ENCODE peak calls at places on chromosome 16, in eight cellular contexts. P, W, X, U, T, Y, S and M are unnamed samples.

GRCh38 chr16:88534731-88535141 is 35.5 kb upstream of the ZC3H18 start:
- DNase-seq in X (no peak), Y (no peak), U (peak), S (no peak), P (no peak), W (no peak), T (peak), M (peak)

GRCh38 chr16:46629331-46629843 is 8.2 kb upstream of the SHCBP1 start:
- DNase-seq in U (no peak), T (peak), P (peak), Y (peak), W (no peak), S (no peak), X (peak), M (peak)

GRCh38 chr16:2784536-2785100 is 2.7 kb downstream of the PRSS33 start:
- DNase-seq in T (no peak), U (no peak), Y (no peak), X (no peak), P (no peak), S (no peak), W (no peak), M (no peak)

GRCh38 chr16:19138601-19139000 is 24.8 kb downstream of the ITPRIPL2 start:
- DNase-seq in T (no peak), W (no peak), S (no peak), U (no peak), P (no peak), X (peak), Y (peak), M (peak)

GRCh38 chr16:22683730-22684280 is 130.2 kb upstream of the HS3ST2 start:
- DNase-seq in T (peak), U (no peak), S (no peak), Y (no peak), X (no peak), P (no peak), W (no peak), M (no peak)

GRCh38 chr16:69397821-69398521 is 12.2 kb upstream of the TERF2 start:
- DNase-seq in Y (peak), U (no peak), W (no peak), T (peak), X (peak), S (no peak), P (peak), M (peak)

GRCh38 chr16:89999831-90000574 is 19.3 kb downstream of the DBNDD1 start:
- DNase-seq in X (no peak), U (no peak), P (no peak), Y (no peak), W (no peak), S (no peak), T (no peak), M (no peak)

GRCh38 chr16:22092143-22092933 is at the start of gene VWA3A:
- DNase-seq in W (no peak), U (no peak), Y (peak), S (no peak), P (no peak), T (peak), X (no peak), M (no peak)

GRCh38 chr16:57500578-57501111 is 14.4 kb upstream of the DOK4 start:
- DNase-seq in P (no peak), Y (peak), X (no peak), W (no peak), T (no peak), S (peak), U (no peak), M (no peak)

GRCh38 chr16:57462209-57462977 is at the start of gene POLR2C:
- DNase-seq in U (peak), P (peak), S (peak), W (no peak), Y (peak), X (peak), T (peak), M (peak)

GRCh38 chr16:85759136-85759535 is 8.2 kb upstream of the C16orf74 start:
- DNase-seq in T (no peak), S (no peak), U (no peak), W (no peak), X (no peak), P (no peak), Y (no peak), M (no peak)

GRCh38 chr16:68000024-68000423 is 740 bp upstream of the DPEP2 start:
- DNase-seq in Y (no peak), T (no peak), U (no peak), X (no peak), W (no peak), P (no peak), S (no peak), M (no peak)

GRCh38 chr16:87323727-87324410 is 6.7 kb upstream of the C16orf95 start:
- DNase-seq in W (no peak), P (no peak), Y (no peak), S (no peak), U (no peak), T (no peak), X (no peak), M (no peak)

GRCh38 chr16:89607453-89607852 is 6.0 kb upstream of the DPEP1 start:
- DNase-seq in U (no peak), X (no peak), S (peak), W (no peak), P (peak), Y (no peak), T (no peak), M (no peak)

GRCh38 chr16:69820926-69821541 is 58.9 kb downstream of the WWP2 start:
- DNase-seq in Y (peak), P (no peak), W (no peak), U (no peak), X (no peak), T (no peak), S (no peak), M (no peak)

GRCh38 chr16:24652803-24653202 is 76.6 kb upstream of the TNRC6A start:
- DNase-seq in S (no peak), W (no peak), P (no peak), X (no peak), T (no peak), Y (no peak), U (no peak), M (no peak)

GRCh38 chr16:82094942-82095540 is 60.0 kb downstream of the HSD17B2 start:
- DNase-seq in S (no peak), T (no peak), X (no peak), P (no peak), W (no peak), Y (no peak), U (no peak), M (no peak)
- H3K27ac ChIP-seq in S (no peak), T (no peak), X (no peak), P (no peak), W (no peak), Y (no peak), U (no peak), M (no peak)

GRCh38 chr16:55508941-55509920 is at the start of gene LPCAT2:
- DNase-seq in P (peak), Y (peak), W (no peak), U (no peak), T (peak), S (no peak), X (peak), M (peak)

GRCh38 chr16:55512941-55513340 is 4.1 kb downstream of the LPCAT2 start:
- DNase-seq in P (no peak), S (no peak), U (no peak), Y (no peak), T (no peak), X (no peak), W (no peak), M (no peak)

GRCh38 chr16:55510185-55510805 is 1.4 kb downstream of the LPCAT2 start:
- DNase-seq in T (no peak), S (no peak), W (no peak), Y (no peak), P (peak), U (no peak), X (no peak), M (no peak)

GRCh38 chr16:55515110-55515509 is 6.2 kb downstream of the LPCAT2 start:
- DNase-seq in T (no peak), U (no peak), X (no peak), S (no peak), P (no peak), Y (no peak), W (no peak), M (no peak)

DNA sequence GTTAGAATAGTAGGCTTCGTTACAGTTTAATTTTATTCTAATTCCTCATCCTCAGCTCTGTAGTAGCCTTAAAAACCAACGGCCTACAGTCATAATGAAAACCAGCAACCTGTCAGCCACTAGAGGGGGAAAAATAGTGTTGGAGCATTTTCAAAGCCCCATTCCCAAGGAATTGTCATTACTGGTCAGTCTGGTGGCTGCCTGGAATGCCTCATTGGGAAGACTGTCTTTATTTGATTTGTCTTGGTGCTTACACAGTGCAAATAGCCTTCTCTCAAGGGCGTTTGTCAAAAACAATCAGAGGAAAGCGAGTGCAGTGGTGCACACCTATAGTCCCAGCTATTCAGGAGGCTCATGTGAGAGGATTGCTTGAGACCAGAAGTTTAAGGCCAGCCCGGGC is 4.7 kb downstream of the LPCAT2 start:
- DNase-seq in U (no peak), P (no peak), S (no peak), W (no peak), Y (no peak), X (no peak), T (no peak), M (no peak)
- TF ChIP-seq CTCF in U (no peak), P (no peak), S (no peak), W (no peak), Y (no peak), X (no peak), T (no peak), M (no peak)

GRCh38 chr16:536746-537145 is 9.2 kb downstream of the CAPN15 start:
- DNase-seq in U (no peak), S (no peak), X (no peak), P (no peak), Y (no peak), W (no peak), T (no peak), M (no peak)
- H3K27ac ChIP-seq in U (no peak), S (no peak), X (no peak), P (no peak), Y (no peak), W (no peak), T (no peak), M (peak)

GRCh38 chr16:66026211-66026610 is 340.3 kb upstream of the CDH5 start:
- DNase-seq in W (no peak), T (peak), U (no peak), X (no peak), Y (peak), P (peak), S (no peak), M (no peak)
- TF ChIP-seq CTCF in W (no peak), T (peak), U (no peak), X (no peak), Y (peak), P (peak), S (peak), M (no peak)

GRCh38 chr16:84306564-84306963 is 11.9 kb downstream of the WFDC1 start:
- DNase-seq in Y (no peak), X (no peak), P (no peak), S (no peak), U (no peak), T (no peak), W (no peak), M (no peak)

GRCh38 chr16:84303023-84303422 is 8.3 kb downstream of the WFDC1 start:
- DNase-seq in S (no peak), Y (peak), X (no peak), P (no peak), W (no peak), T (no peak), U (no peak), M (no peak)

GRCh38 chr16:84302111-84302954 is 7.7 kb downstream of the WFDC1 start:
- DNase-seq in T (no peak), P (no peak), S (no peak), W (no peak), U (no peak), X (no peak), Y (no peak), M (no peak)

GRCh38 chr16:84299734-84300440 is 5.2 kb downstream of the WFDC1 start:
- DNase-seq in T (no peak), P (no peak), X (no peak), U (no peak), S (no peak), W (no peak), Y (no peak), M (no peak)

DNA sequence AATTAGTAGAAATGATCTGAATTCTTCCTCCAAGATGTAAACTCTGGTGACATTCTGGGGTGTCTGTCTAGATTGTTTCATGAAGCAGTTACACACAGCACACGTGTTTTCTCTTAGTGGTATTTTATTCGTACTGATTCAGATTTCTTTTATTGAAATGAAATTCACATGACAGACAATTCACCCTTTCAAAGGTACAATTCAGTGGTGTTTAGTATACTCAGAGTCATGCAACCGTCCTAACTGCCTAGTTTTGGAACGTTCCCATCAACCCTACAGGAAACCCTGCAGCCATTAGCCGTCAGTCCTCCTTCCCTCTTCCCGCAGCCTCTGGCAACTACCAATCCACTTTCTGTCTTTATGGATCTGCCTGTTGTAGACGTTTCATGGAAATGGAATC is 8.8 kb downstream of the WFDC1 start:
- DNase-seq in U (no peak), Y (no peak), W (no peak), T (no peak), X (no peak), S (no peak), P (no peak), M (no peak)
- H3K27ac ChIP-seq in U (no peak), Y (peak), W (peak), T (no peak), X (peak), S (no peak), P (no peak), M (no peak)

GRCh38 chr16:84340305-84341040 is 27.9 kb upstream of the ATP2C2 start:
- DNase-seq in Y (peak), S (no peak), T (no peak), U (no peak), W (no peak), X (peak), P (no peak), M (peak)
- TF ChIP-seq CTCF in Y (no peak), S (no peak), T (no peak), U (no peak), W (no peak), X (no peak), P (no peak), M (no peak)